ENCODE peak calls at places on chromosomes 6 and 20, in ten cellular contexts. One of them, this sample, is unnamed.

GRCh38 chr20:35663516-35663812 is 1.2 kb downstream of the CPNE1 start:
- DNase-seq in stimulated activated naive CD4-positive, alpha-beta T cell: no peak
- DNase-seq in activated T-cell treated with anti-CD3 and anti-CD28 coated beads, Interleukin-2, amount 50 U/mL, for 4 hours: peak; percentile 40
- DNase-seq in M059J: peak; percentile 62
- DNase-seq in NCI-H524: no peak
- DNase-seq in effector CD4-positive, alpha-beta T cell: peak; percentile 65
- DNase-seq in ovary: no peak
- DNase-seq in upper lobe of left lung: no peak
- DNase-seq in dorsolateral prefrontal cortex: no peak
- DNase-seq in RWPE1: no peak
- DNase-seq in this sample: no peak

GRCh38 chr6:30615219-30615957 is 1.7 kb downstream of the PPP1R10 start:
- DNase-seq in M059J: peak; percentile 91
- DNase-seq in RWPE1: no peak
- DNase-seq in effector CD4-positive, alpha-beta T cell: no peak
- DNase-seq in NCI-H524: peak; percentile 77
- DNase-seq in stimulated activated naive CD4-positive, alpha-beta T cell: peak; percentile 41
- DNase-seq in ovary: no peak
- DNase-seq in upper lobe of left lung: no peak
- DNase-seq in activated T-cell treated with anti-CD3 and anti-CD28 coated beads, Interleukin-2, amount 50 U/mL, for 4 hours: peak; percentile 21
- DNase-seq in dorsolateral prefrontal cortex: no peak
- DNase-seq in this sample: peak; percentile 89

GRCh38 chr20:9139106-9139808 is 70.4 kb downstream of the PLCB4 start:
- DNase-seq in dorsolateral prefrontal cortex: no peak
- DNase-seq in stimulated activated naive CD4-positive, alpha-beta T cell: no peak
- DNase-seq in ovary: no peak
- DNase-seq in upper lobe of left lung: no peak
- DNase-seq in NCI-H524: no peak
- DNase-seq in activated T-cell treated with anti-CD3 and anti-CD28 coated beads, Interleukin-2, amount 50 U/mL, for 4 hours: no peak
- DNase-seq in RWPE1: no peak
- DNase-seq in effector CD4-positive, alpha-beta T cell: no peak
- DNase-seq in M059J: peak; percentile 26
- DNase-seq in this sample: peak; percentile 50

GRCh38 chr20:32481311-32482103 is 103.6 kb downstream of the NOL4L start:
- DNase-seq in effector CD4-positive, alpha-beta T cell: no peak
- DNase-seq in dorsolateral prefrontal cortex: no peak
- DNase-seq in RWPE1: no peak
- DNase-seq in ovary: no peak
- DNase-seq in stimulated activated naive CD4-positive, alpha-beta T cell: no peak
- DNase-seq in NCI-H524: no peak
- DNase-seq in upper lobe of left lung: peak; percentile 55
- DNase-seq in M059J: no peak
- DNase-seq in activated T-cell treated with anti-CD3 and anti-CD28 coated beads, Interleukin-2, amount 50 U/mL, for 4 hours: no peak
- DNase-seq in this sample: no peak

GRCh38 chr6:31702421-31702818 is 704 bp downstream of the ABHD16A start:
- DNase-seq in effector CD4-positive, alpha-beta T cell: no peak
- DNase-seq in RWPE1: no peak
- DNase-seq in M059J: no peak
- DNase-seq in upper lobe of left lung: no peak
- DNase-seq in NCI-H524: no peak
- DNase-seq in ovary: no peak
- DNase-seq in dorsolateral prefrontal cortex: no peak
- DNase-seq in stimulated activated naive CD4-positive, alpha-beta T cell: no peak
- DNase-seq in activated T-cell treated with anti-CD3 and anti-CD28 coated beads, Interleukin-2, amount 50 U/mL, for 4 hours: no peak
- DNase-seq in this sample: no peak

GRCh38 chr6:99603421-99604160 is 3.0 kb upstream of the PRDM13 start:
- DNase-seq in stimulated activated naive CD4-positive, alpha-beta T cell: no peak
- DNase-seq in dorsolateral prefrontal cortex: no peak
- DNase-seq in M059J: peak; percentile 28
- DNase-seq in activated T-cell treated with anti-CD3 and anti-CD28 coated beads, Interleukin-2, amount 50 U/mL, for 4 hours: no peak
- DNase-seq in ovary: no peak
- DNase-seq in RWPE1: no peak
- DNase-seq in NCI-H524: peak; percentile 68
- DNase-seq in effector CD4-positive, alpha-beta T cell: no peak
- DNase-seq in upper lobe of left lung: no peak
- DNase-seq in this sample: peak; percentile 36

GRCh38 chr6:7624781-7625710 is 35.0 kb downstream of the SNRNP48 start:
- DNase-seq in stimulated activated naive CD4-positive, alpha-beta T cell: no peak
- DNase-seq in dorsolateral prefrontal cortex: no peak
- DNase-seq in ovary: no peak
- DNase-seq in M059J: no peak
- DNase-seq in NCI-H524: no peak
- DNase-seq in activated T-cell treated with anti-CD3 and anti-CD28 coated beads, Interleukin-2, amount 50 U/mL, for 4 hours: no peak
- DNase-seq in effector CD4-positive, alpha-beta T cell: no peak
- DNase-seq in RWPE1: no peak
- DNase-seq in upper lobe of left lung: no peak
- DNase-seq in this sample: peak; percentile 80

GRCh38 chr20:54525906-54526596 is 50.7 kb downstream of the DOK5 start:
- DNase-seq in dorsolateral prefrontal cortex: no peak
- DNase-seq in upper lobe of left lung: no peak
- DNase-seq in activated T-cell treated with anti-CD3 and anti-CD28 coated beads, Interleukin-2, amount 50 U/mL, for 4 hours: no peak
- DNase-seq in NCI-H524: no peak
- DNase-seq in RWPE1: no peak
- DNase-seq in ovary: no peak
- DNase-seq in stimulated activated naive CD4-positive, alpha-beta T cell: no peak
- DNase-seq in effector CD4-positive, alpha-beta T cell: no peak
- DNase-seq in M059J: no peak
- DNase-seq in this sample: no peak

GRCh38 chr6:106356382-106356781 is 4.1 kb upstream of the CRYBG1 start:
- DNase-seq in stimulated activated naive CD4-positive, alpha-beta T cell: no peak
- DNase-seq in NCI-H524: no peak
- DNase-seq in effector CD4-positive, alpha-beta T cell: no peak
- DNase-seq in dorsolateral prefrontal cortex: no peak
- DNase-seq in upper lobe of left lung: no peak
- DNase-seq in ovary: no peak
- DNase-seq in M059J: peak; percentile 23
- DNase-seq in activated T-cell treated with anti-CD3 and anti-CD28 coated beads, Interleukin-2, amount 50 U/mL, for 4 hours: no peak
- DNase-seq in RWPE1: no peak
- DNase-seq in this sample: no peak

GRCh38 chr6:113690957-113691656 is 166.0 kb upstream of the MARCKS start:
- DNase-seq in ovary: no peak
- DNase-seq in RWPE1: no peak
- DNase-seq in stimulated activated naive CD4-positive, alpha-beta T cell: no peak
- DNase-seq in M059J: no peak
- DNase-seq in dorsolateral prefrontal cortex: no peak
- DNase-seq in effector CD4-positive, alpha-beta T cell: no peak
- DNase-seq in activated T-cell treated with anti-CD3 and anti-CD28 coated beads, Interleukin-2, amount 50 U/mL, for 4 hours: no peak
- DNase-seq in upper lobe of left lung: no peak
- DNase-seq in NCI-H524: no peak
- DNase-seq in this sample: no peak

This sample was measured in OCI-M1.